ENCODE peak calls at places on chromosomes 6 and 20, in nine cellular contexts. One of them, this sample, is unnamed.
A peak's percentile ranks its signal among the peaks of the same experiment; 100 is the strongest.

GRCh38 chr6:104633125-104633524 is 226.6 kb downstream of the HACE1 start:
- DNase-seq in cardiac muscle cell: no peak
- DNase-seq in hepatocyte: no peak
- DNase-seq in ovary: no peak
- DNase-seq in gastrocnemius medialis: no peak
- DNase-seq in PC-3: peak; percentile 34
- DNase-seq in naive thymus-derived CD4-positive, alpha-beta T cell: no peak
- DNase-seq in psoas muscle: no peak
- DNase-seq in tibial nerve: no peak
- DNase-seq in this sample: no peak

GRCh38 chr20:46160661-46161060 is 42.5 kb downstream of the CD40 start:
- DNase-seq in cardiac muscle cell: no peak
- DNase-seq in hepatocyte: no peak
- DNase-seq in ovary: no peak
- DNase-seq in gastrocnemius medialis: no peak
- DNase-seq in PC-3: no peak
- DNase-seq in naive thymus-derived CD4-positive, alpha-beta T cell: no peak
- DNase-seq in psoas muscle: no peak
- DNase-seq in tibial nerve: no peak
- DNase-seq in this sample: no peak

GRCh38 chr6:110656492-110656891 is 158.8 kb downstream of the CDK19 start:
- DNase-seq in cardiac muscle cell: no peak
- DNase-seq in hepatocyte: no peak
- DNase-seq in ovary: no peak
- DNase-seq in gastrocnemius medialis: no peak
- DNase-seq in PC-3: peak; percentile 78
- DNase-seq in naive thymus-derived CD4-positive, alpha-beta T cell: no peak
- DNase-seq in psoas muscle: no peak
- DNase-seq in tibial nerve: no peak
- DNase-seq in this sample: no peak

GRCh38 chr6:52552278-52552643 is 24.6 kb downstream of the TRAM2 start:
- DNase-seq in cardiac muscle cell: no peak
- DNase-seq in hepatocyte: no peak
- DNase-seq in ovary: no peak
- DNase-seq in gastrocnemius medialis: no peak
- DNase-seq in PC-3: no peak
- DNase-seq in naive thymus-derived CD4-positive, alpha-beta T cell: no peak
- DNase-seq in psoas muscle: no peak
- DNase-seq in tibial nerve: no peak
- DNase-seq in this sample: no peak

GRCh38 chr6:296151-297122 is 4.2 kb downstream of the DUSP22 start:
- DNase-seq in cardiac muscle cell: no peak
- DNase-seq in hepatocyte: no peak
- DNase-seq in ovary: no peak
- DNase-seq in gastrocnemius medialis: no peak
- DNase-seq in PC-3: no peak
- DNase-seq in naive thymus-derived CD4-positive, alpha-beta T cell: no peak
- DNase-seq in psoas muscle: no peak
- DNase-seq in tibial nerve: no peak
- DNase-seq in this sample: no peak

GRCh38 chr6:52574709-52575489 is 2.0 kb downstream of the TRAM2 start:
- DNase-seq in cardiac muscle cell: no peak
- DNase-seq in hepatocyte: peak; percentile 74
- DNase-seq in ovary: peak; percentile 38
- DNase-seq in gastrocnemius medialis: peak; percentile 33
- DNase-seq in PC-3: no peak
- DNase-seq in naive thymus-derived CD4-positive, alpha-beta T cell: peak; percentile 27
- DNase-seq in psoas muscle: no peak
- DNase-seq in tibial nerve: peak; percentile 45
- DNase-seq in this sample: peak; percentile 50

GRCh38 chr6:475341-475740 is 83.8 kb downstream of the IRF4 start:
- DNase-seq in cardiac muscle cell: no peak
- DNase-seq in hepatocyte: no peak
- DNase-seq in ovary: no peak
- DNase-seq in gastrocnemius medialis: no peak
- DNase-seq in PC-3: no peak
- DNase-seq in naive thymus-derived CD4-positive, alpha-beta T cell: no peak
- DNase-seq in psoas muscle: no peak
- DNase-seq in tibial nerve: no peak
- DNase-seq in this sample: no peak

GRCh38 chr6:144477396-144477795 is 192.3 kb downstream of the UTRN start:
- DNase-seq in cardiac muscle cell: no peak
- DNase-seq in hepatocyte: no peak
- DNase-seq in ovary: no peak
- DNase-seq in gastrocnemius medialis: no peak
- DNase-seq in PC-3: no peak
- DNase-seq in naive thymus-derived CD4-positive, alpha-beta T cell: no peak
- DNase-seq in psoas muscle: no peak
- DNase-seq in tibial nerve: no peak
- DNase-seq in this sample: no peak

GRCh38 chr6:111588366-111588765 is 17.3 kb downstream of the TRAF3IP2 start:
- DNase-seq in cardiac muscle cell: no peak
- DNase-seq in hepatocyte: no peak
- DNase-seq in ovary: no peak
- DNase-seq in gastrocnemius medialis: no peak
- DNase-seq in PC-3: no peak
- DNase-seq in naive thymus-derived CD4-positive, alpha-beta T cell: no peak
- DNase-seq in psoas muscle: no peak
- DNase-seq in tibial nerve: no peak
- DNase-seq in this sample: no peak

GRCh38 chr6:149592983-149593382 is 26.8 kb downstream of the GINM1 start:
- DNase-seq in cardiac muscle cell: no peak
- DNase-seq in hepatocyte: no peak
- DNase-seq in ovary: no peak
- DNase-seq in gastrocnemius medialis: no peak
- DNase-seq in PC-3: no peak
- DNase-seq in naive thymus-derived CD4-positive, alpha-beta T cell: no peak
- DNase-seq in psoas muscle: no peak
- DNase-seq in tibial nerve: no peak
- DNase-seq in this sample: no peak

GRCh38 chr6:45698046-45698445 is 317.6 kb downstream of the CLIC5 start:
- DNase-seq in cardiac muscle cell: no peak
- DNase-seq in hepatocyte: no peak
- DNase-seq in ovary: no peak
- DNase-seq in gastrocnemius medialis: no peak
- DNase-seq in PC-3: no peak
- DNase-seq in naive thymus-derived CD4-positive, alpha-beta T cell: no peak
- DNase-seq in psoas muscle: no peak
- DNase-seq in tibial nerve: no peak
- DNase-seq in this sample: no peak

GRCh38 chr6:5305968-5306626 is 44.8 kb downstream of the FARS2 start:
- DNase-seq in cardiac muscle cell: no peak
- DNase-seq in hepatocyte: peak; percentile 12
- DNase-seq in ovary: no peak
- DNase-seq in gastrocnemius medialis: no peak
- DNase-seq in PC-3: peak; percentile 19
- DNase-seq in naive thymus-derived CD4-positive, alpha-beta T cell: no peak
- DNase-seq in psoas muscle: no peak
- DNase-seq in tibial nerve: no peak
- DNase-seq in this sample: no peak

DNA sequence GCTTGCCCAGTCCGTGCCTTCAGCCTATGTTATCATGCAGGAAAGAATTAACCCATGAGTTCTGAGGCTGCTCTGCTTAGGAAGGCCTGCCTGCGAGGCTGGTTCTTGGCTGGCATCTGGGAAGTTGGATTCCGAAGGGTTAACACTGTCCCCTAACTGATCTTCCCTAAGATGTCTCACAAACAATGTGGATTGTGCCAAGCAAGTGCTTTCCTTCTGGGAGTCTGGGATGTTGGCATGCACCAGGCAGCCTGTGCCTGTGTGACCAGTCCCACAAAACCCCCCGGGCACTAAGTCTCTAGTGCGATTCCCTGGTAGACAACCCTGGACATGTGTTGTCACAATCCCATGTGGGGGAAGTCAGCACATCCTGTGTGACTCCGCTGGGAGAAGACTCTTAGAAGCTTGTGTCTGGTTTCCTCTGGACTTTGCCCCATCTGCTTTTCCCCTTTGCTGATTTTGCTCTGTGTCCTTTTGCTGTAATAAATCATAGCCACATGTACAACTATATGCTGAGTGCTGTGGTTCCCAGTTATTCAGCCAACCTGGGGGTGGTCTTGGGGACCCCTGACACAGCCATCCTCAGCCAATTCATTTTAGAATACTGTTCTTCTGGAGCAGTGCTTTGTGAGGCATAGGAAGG is 83.8 kb downstream of the SLC22A23 start:
- DNase-seq in cardiac muscle cell: no peak
- DNase-seq in hepatocyte: peak; percentile 48
- DNase-seq in ovary: no peak
- DNase-seq in gastrocnemius medialis: no peak
- DNase-seq in PC-3: no peak
- DNase-seq in naive thymus-derived CD4-positive, alpha-beta T cell: no peak
- DNase-seq in psoas muscle: no peak
- DNase-seq in tibial nerve: no peak
- DNase-seq in this sample: no peak
- H3K27ac ChIP-seq in cardiac muscle cell: no peak overlapping the region
- H3K27ac ChIP-seq in hepatocyte: peak overlapping the region; percentile 81
- H3K27ac ChIP-seq in ovary: no peak overlapping the region
- H3K27ac ChIP-seq in gastrocnemius medialis: no peak overlapping the region
- H3K27ac ChIP-seq in PC-3: no peak overlapping the region
- H3K27ac ChIP-seq in naive thymus-derived CD4-positive, alpha-beta T cell: no peak overlapping the region
- H3K27ac ChIP-seq in psoas muscle: no peak overlapping the region
- H3K27ac ChIP-seq in tibial nerve: no peak overlapping the region
- H3K27ac ChIP-seq in this sample: no peak overlapping the region

GRCh38 chr6:145532361-145532760 is 203.0 kb downstream of the EPM2A start:
- DNase-seq in cardiac muscle cell: no peak
- DNase-seq in hepatocyte: peak; percentile 54
- DNase-seq in ovary: no peak
- DNase-seq in gastrocnemius medialis: no peak
- DNase-seq in PC-3: peak; percentile 50
- DNase-seq in naive thymus-derived CD4-positive, alpha-beta T cell: no peak
- DNase-seq in psoas muscle: no peak
- DNase-seq in tibial nerve: no peak
- DNase-seq in this sample: no peak
- H3K4me3 ChIP-seq in cardiac muscle cell: no peak overlapping the region
- H3K4me3 ChIP-seq in hepatocyte: no peak overlapping the region
- H3K4me3 ChIP-seq in ovary: no peak overlapping the region
- H3K4me3 ChIP-seq in gastrocnemius medialis: no peak overlapping the region
- H3K4me3 ChIP-seq in PC-3: no peak overlapping the region
- H3K4me3 ChIP-seq in naive thymus-derived CD4-positive, alpha-beta T cell: no peak overlapping the region
- H3K4me3 ChIP-seq in psoas muscle: no peak overlapping the region
- H3K4me3 ChIP-seq in tibial nerve: no peak overlapping the region
- H3K4me3 ChIP-seq in this sample: no peak overlapping the region

GRCh38 chr6:129686941-129687627 is 22.9 kb downstream of the ARHGAP18 start:
- DNase-seq in cardiac muscle cell: no peak
- DNase-seq in hepatocyte: no peak
- DNase-seq in ovary: no peak
- DNase-seq in gastrocnemius medialis: no peak
- DNase-seq in PC-3: no peak
- DNase-seq in naive thymus-derived CD4-positive, alpha-beta T cell: no peak
- DNase-seq in psoas muscle: no peak
- DNase-seq in tibial nerve: no peak
- DNase-seq in this sample: peak; percentile 39

GRCh38 chr6:129684323-129684884 is 25.6 kb downstream of the ARHGAP18 start:
- DNase-seq in cardiac muscle cell: no peak
- DNase-seq in hepatocyte: no peak
- DNase-seq in ovary: no peak
- DNase-seq in gastrocnemius medialis: no peak
- DNase-seq in PC-3: no peak
- DNase-seq in naive thymus-derived CD4-positive, alpha-beta T cell: no peak
- DNase-seq in psoas muscle: no peak
- DNase-seq in tibial nerve: no peak
- DNase-seq in this sample: no peak

GRCh38 chr6:129683606-129684322 is 26.2 kb downstream of the ARHGAP18 start:
- DNase-seq in cardiac muscle cell: no peak
- DNase-seq in hepatocyte: peak; percentile 85
- DNase-seq in ovary: peak; percentile 47
- DNase-seq in gastrocnemius medialis: peak; percentile 77
- DNase-seq in PC-3: peak; percentile 88
- DNase-seq in naive thymus-derived CD4-positive, alpha-beta T cell: no peak
- DNase-seq in psoas muscle: peak; percentile 84
- DNase-seq in tibial nerve: peak; percentile 44
- DNase-seq in this sample: peak; percentile 52

GRCh38 chr6:129684903-129685639 is 24.9 kb downstream of the ARHGAP18 start:
- DNase-seq in cardiac muscle cell: no peak
- DNase-seq in hepatocyte: no peak
- DNase-seq in ovary: no peak
- DNase-seq in gastrocnemius medialis: no peak
- DNase-seq in PC-3: no peak
- DNase-seq in naive thymus-derived CD4-positive, alpha-beta T cell: no peak
- DNase-seq in psoas muscle: no peak
- DNase-seq in tibial nerve: no peak
- DNase-seq in this sample: no peak

DNA sequence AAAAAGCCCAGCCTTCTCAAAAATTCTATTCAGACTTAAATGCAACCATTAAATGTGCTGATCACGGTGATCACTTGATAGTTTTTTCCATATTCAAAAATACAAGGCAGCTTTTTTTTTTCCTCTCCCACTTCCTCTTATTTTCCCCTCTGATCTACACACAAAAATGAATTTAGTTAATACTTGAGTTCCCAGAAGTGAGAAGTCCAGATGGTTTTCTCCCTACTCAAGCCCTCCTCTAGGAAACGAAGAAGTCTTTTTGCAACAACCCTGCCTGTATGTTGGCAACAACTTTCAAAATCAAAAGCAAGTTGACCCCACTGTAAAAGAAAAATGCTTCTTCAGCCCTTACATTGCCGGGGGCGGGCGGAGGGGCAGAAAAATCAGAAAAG is 24.3 kb downstream of the ARHGAP18 start:
- DNase-seq in cardiac muscle cell: no peak
- DNase-seq in hepatocyte: no peak
- DNase-seq in ovary: no peak
- DNase-seq in gastrocnemius medialis: no peak
- DNase-seq in PC-3: no peak
- DNase-seq in naive thymus-derived CD4-positive, alpha-beta T cell: no peak
- DNase-seq in psoas muscle: no peak
- DNase-seq in tibial nerve: no peak
- DNase-seq in this sample: no peak
- H3K4me1 ChIP-seq in cardiac muscle cell: no peaks in the 10 kb centered on the region
- H3K4me1 ChIP-seq in hepatocyte: peaks cover 16% of the 10 kb centered on the region
- H3K4me1 ChIP-seq in ovary: peaks cover 4% of the 10 kb centered on the region
- H3K4me1 ChIP-seq in gastrocnemius medialis: peaks cover 49% of the 10 kb centered on the region
- H3K4me1 ChIP-seq in PC-3: peaks cover 18% of the 10 kb centered on the region
- H3K4me1 ChIP-seq in naive thymus-derived CD4-positive, alpha-beta T cell: peaks cover 46% of the 10 kb centered on the region
- H3K4me1 ChIP-seq in psoas muscle: peaks cover 58% of the 10 kb centered on the region
- H3K4me1 ChIP-seq in tibial nerve: peaks cover 28% of the 10 kb centered on the region
- H3K4me1 ChIP-seq in this sample: peaks cover 38% of the 10 kb centered on the region

DNA sequence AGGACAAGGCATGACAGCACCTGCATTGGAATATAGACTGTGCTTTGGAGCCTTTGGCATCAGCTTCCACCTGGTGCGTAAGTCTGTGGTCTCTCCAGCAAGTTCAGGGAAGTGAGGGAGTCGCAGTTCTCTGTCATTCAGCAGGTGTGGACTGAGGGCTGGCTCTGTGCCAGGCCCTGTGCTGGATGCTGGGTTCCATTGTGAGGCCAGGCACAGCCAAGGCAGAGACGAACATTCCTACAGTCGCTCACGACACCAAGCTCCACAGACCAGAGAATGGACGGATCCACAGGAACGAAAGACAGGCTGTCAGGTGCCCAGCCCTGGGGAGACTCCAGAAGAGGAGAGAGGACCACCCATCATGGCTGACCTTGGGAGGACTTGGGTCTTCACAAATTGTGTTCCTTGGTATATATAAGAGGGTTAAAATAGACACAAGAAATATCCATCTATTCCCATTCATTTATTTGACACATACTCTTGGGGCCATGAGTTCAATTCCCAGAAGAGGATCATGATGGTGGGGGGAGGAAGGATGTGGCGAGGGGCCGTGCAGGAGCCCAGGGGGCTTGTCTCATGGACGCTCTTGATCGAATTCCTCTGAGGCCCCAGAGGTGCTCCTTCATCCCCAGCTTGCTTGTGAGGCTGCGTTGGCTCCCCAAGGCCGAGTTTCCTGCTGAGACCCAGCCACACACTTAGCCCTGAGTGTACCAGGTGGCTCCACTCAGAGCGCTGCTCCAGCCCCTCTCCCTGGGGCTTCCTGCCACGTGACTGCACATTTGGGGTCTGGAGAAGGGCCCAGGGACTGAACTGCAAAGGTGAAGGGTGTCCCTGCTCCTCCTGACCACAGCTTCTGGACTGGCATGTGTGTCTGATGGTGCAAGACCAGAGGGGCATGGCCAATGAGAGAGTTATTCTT is 3.5 kb upstream of the ZNF831 start:
- DNase-seq in cardiac muscle cell: peak; percentile 17
- DNase-seq in hepatocyte: no peak
- DNase-seq in ovary: no peak
- DNase-seq in gastrocnemius medialis: no peak
- DNase-seq in PC-3: no peak
- DNase-seq in naive thymus-derived CD4-positive, alpha-beta T cell: no peak
- DNase-seq in psoas muscle: no peak
- DNase-seq in tibial nerve: no peak
- DNase-seq in this sample: no peak
- H3K27ac ChIP-seq in cardiac muscle cell: no peak overlapping the region
- H3K27ac ChIP-seq in hepatocyte: no peak overlapping the region
- H3K27ac ChIP-seq in ovary: no peak overlapping the region
- H3K27ac ChIP-seq in gastrocnemius medialis: no peak overlapping the region
- H3K27ac ChIP-seq in PC-3: no peak overlapping the region
- H3K27ac ChIP-seq in naive thymus-derived CD4-positive, alpha-beta T cell: peak overlapping the region; percentile 93
- H3K27ac ChIP-seq in psoas muscle: no peak overlapping the region
- H3K27ac ChIP-seq in tibial nerve: no peak overlapping the region
- H3K27ac ChIP-seq in this sample: peak overlapping the region; percentile 98